ENCODE peak calls at places on chromosomes 4 and X, in nine cellular contexts. D is HL-60; Z is Peyer's patch; H is AG10803; Q is thoracic aorta; X is cardiac muscle cell; B is CD4-positive, alpha-beta memory T cell; F is fibroblast of lung; G is uterus. Y is an unnamed sample.

GRCh38 chr4:178745203-178745602 is 1303.0 kb upstream of the AGA start:
- DNase-seq in D (no peak), Z (no peak), H (no peak), Q (no peak), X (no peak), B (no peak), F (peak; percentile 4), G (no peak), Y (no peak)

GRCh38 chr4:102537280-102537679 is 36.1 kb downstream of the NFKB1 start:
- DNase-seq in D (no peak), Z (no peak), H (no peak), Q (no peak), X (no peak), B (no peak), F (peak; percentile 56), G (no peak), Y (no peak)

GRCh38 chrX:40470830-40471429 is 109.8 kb upstream of the ATP6AP2 start:
- DNase-seq in D (no peak), Z (no peak), H (no peak), Q (no peak), X (no peak), B (no peak), F (no peak), G (no peak), Y (no peak)

GRCh38 chr4:137659431-137659830 is 127.1 kb upstream of the PCDH18 start:
- DNase-seq in D (no peak), Z (no peak), H (peak; percentile 84), Q (no peak), X (no peak), B (no peak), F (peak; percentile 25), G (no peak), Y (no peak)

GRCh38 chrX:136608295-136608933 is 39.5 kb upstream of the CD40LG start:
- DNase-seq in D (peak; percentile 10), Z (peak; percentile 46), H (peak; percentile 15), Q (no peak), X (peak; percentile 42), B (peak; percentile 68), F (peak; percentile 11), G (no peak), Y (peak; percentile 52)

GRCh38 chrX:136260801-136261200 is 9.6 kb upstream of the MAP7D3 start:
- DNase-seq in D (no peak), Z (no peak), H (peak; percentile 77), Q (no peak), X (peak; percentile 54), B (no peak), F (peak; percentile 78), G (no peak), Y (no peak)

GRCh38 chr4:102641796-102642195 is 119.0 kb downstream of the MANBA start:
- DNase-seq in D (no peak), Z (no peak), H (no peak), Q (no peak), X (no peak), B (no peak), F (no peak), G (no peak), Y (no peak)

GRCh38 chr4:3526456-3526855 is 5.8 kb downstream of the LRPAP1 start:
- DNase-seq in D (no peak), Z (no peak), H (no peak), Q (no peak), X (no peak), B (no peak), F (no peak), G (no peak), Y (no peak)

GRCh38 chr4:186792994-186793393 is 69.3 kb upstream of the FAT1 start:
- DNase-seq in D (no peak), Z (no peak), H (peak; percentile 82), Q (no peak), X (peak; percentile 59), B (no peak), F (peak; percentile 94), G (no peak), Y (no peak)

GRCh38 chr4:95506264-95506663 is 42.5 kb downstream of the UNC5C start:
- DNase-seq in D (no peak), Z (no peak), H (no peak), Q (no peak), X (peak; percentile 67), B (no peak), F (peak; percentile 59), G (no peak), Y (no peak)

GRCh38 chr4:138671606-138672084 is 343.9 kb upstream of the NOCT start:
- DNase-seq in D (no peak), Z (no peak), H (no peak), Q (no peak), X (no peak), B (no peak), F (no peak), G (no peak), Y (no peak)

GRCh38 chrX:138756234-138756633 is 44.7 kb upstream of the FGF13 start:
- DNase-seq in D (no peak), Z (no peak), H (peak; percentile 80), Q (no peak), X (peak; percentile 6), B (no peak), F (peak; percentile 62), G (no peak), Y (no peak)

GRCh38 chrX:72029473-72030411 is 102.0 kb downstream of the RTL5 start:
- DNase-seq in D (no peak), Z (no peak), H (peak; percentile 65), Q (no peak), X (peak; percentile 61), B (no peak), F (peak; percentile 93), G (no peak), Y (no peak)

GRCh38 chr4:46491455-46491854 is 101.5 kb upstream of the GABRA2 start:
- DNase-seq in D (no peak), Z (no peak), H (no peak), Q (no peak), X (no peak), B (no peak), F (no peak), G (no peak), Y (no peak)

GRCh38 chrX:108275732-108276131 is 162.5 kb downstream of the COL4A6 start:
- DNase-seq in D (no peak), Z (no peak), H (no peak), Q (no peak), X (no peak), B (no peak), F (no peak), G (no peak), Y (no peak)

GRCh38 chrX:110407910-110408545 is 49.4 kb downstream of the RTL9 start:
- DNase-seq in D (no peak), Z (no peak), H (peak; percentile 55), Q (no peak), X (peak; percentile 77), B (peak; percentile 60), F (peak; percentile 72), G (no peak), Y (peak; percentile 42)

GRCh38 chr4:16466581-16466980 is 240.3 kb upstream of the TAPT1 start:
- DNase-seq in D (no peak), Z (no peak), H (no peak), Q (no peak), X (no peak), B (no peak), F (no peak), G (no peak), Y (no peak)

GRCh38 chr4:135538698-135539097 is 1337.1 kb upstream of the PABPC4L start:
- DNase-seq in D (no peak), Z (peak; percentile 18), H (no peak), Q (no peak), X (no peak), B (no peak), F (no peak), G (no peak), Y (no peak)

DNA sequence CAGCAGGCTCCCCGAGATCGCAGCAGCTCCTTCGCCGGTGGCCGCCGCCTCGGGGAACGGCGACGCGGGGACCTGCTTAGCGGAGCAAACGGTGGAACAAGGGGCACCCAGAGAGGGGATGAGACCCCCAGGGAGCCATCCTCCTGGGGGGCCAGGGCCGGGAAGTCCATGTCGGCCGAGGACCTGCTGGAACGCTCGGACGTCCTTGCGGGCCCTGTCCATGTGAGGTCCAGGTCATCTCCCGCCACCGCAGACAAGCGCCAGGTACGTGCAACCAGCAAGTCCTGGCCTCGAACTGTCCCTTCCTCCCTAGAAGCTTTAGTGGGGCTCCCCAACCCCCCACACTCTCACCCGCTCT is 156.3 kb downstream of the SOWAHB start:
- DNase-seq in D (no peak), Z (no peak), H (no peak), Q (no peak), X (no peak), B (no peak), F (no peak), G (no peak), Y (no peak)
- H3K4me3 ChIP-seq in D (no peak overlapping the region), Z (no peak overlapping the region), H (peak overlapping the region; percentile 58), Q (peak overlapping the region; percentile 51), X (no peak overlapping the region), B (no peak overlapping the region), F (no peak overlapping the region), G (no peak overlapping the region), Y (no peak overlapping the region)

DNA sequence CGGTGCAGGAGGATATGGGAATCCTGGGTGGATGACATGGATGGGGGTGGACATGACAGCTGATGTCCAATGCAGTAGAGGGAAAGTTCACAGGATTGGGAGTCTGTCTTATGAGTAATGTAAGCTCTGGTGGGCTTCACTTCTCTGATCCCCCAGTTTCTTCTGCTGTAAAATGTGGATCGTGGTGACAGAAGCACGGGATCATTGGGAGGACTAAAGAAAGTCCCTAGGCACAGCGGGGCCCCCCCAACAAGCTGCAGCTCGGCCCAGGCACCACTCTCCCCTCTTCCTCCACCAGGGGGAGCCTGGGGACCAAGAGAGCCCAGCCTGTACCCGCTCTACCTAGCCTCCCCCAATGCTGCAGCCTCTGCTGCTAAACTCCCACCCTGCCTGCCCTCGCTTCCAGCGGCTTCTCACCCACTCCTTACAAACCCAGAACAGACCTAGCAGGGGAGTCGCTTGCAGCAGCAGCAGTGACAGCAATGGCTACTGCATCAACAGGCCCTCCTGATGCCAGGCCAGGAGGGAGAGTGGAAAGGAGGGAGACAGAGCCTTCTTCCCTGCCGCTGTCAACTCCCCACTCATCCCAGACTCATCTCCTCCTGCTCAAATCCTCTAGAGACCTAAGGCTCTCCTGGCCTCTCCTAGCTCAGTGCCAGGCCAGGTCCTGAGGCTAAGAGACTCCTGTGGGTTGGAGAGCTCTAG is 36.1 kb upstream of the IQSEC2 start:
- DNase-seq in D (no peak), Z (peak; percentile 64), H (peak; percentile 33), Q (peak; percentile 9), X (peak; percentile 61), B (peak; percentile 70), F (peak; percentile 35), G (peak; percentile 67), Y (peak; percentile 71)
- H3K4me3 ChIP-seq in D (no peak overlapping the region), Z (no peak overlapping the region), H (no peak overlapping the region), Q (no peak overlapping the region), X (no peak overlapping the region), B (no peak overlapping the region), F (no peak overlapping the region), G (no peak overlapping the region), Y (no peak overlapping the region)

GRCh38 chr4:113766882-113767281 is 5.3 kb upstream of the CAMK2D start:
- DNase-seq in D (no peak), Z (no peak), H (no peak), Q (no peak), X (no peak), B (no peak), F (no peak), G (no peak), Y (no peak)
- H3K4me3 ChIP-seq in D (no peak overlapping the region), Z (no peak overlapping the region), H (no peak overlapping the region), Q (no peak overlapping the region), X (no peak overlapping the region), B (no peak overlapping the region), F (no peak overlapping the region), G (no peak overlapping the region), Y (no peak overlapping the region)

DNA sequence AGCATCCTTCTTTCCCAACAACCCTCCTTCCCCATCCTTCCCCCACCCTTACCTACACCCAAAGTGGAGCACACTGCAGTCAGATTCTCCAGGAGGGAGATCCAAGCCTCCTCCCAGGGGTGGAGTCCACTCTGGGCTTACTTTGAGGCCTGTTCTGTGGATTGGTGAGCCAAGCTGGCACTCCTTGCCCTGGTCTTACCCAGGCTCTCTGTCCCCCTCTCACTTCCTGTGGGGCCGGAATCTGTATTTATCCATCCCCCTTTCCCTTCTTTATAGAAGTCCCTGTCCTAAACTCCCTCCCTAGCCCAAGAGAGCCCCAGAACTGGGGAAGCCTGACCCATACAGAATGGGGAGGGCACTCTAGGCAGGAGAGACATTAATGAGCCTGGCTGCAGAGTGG is 3.2 kb upstream of the TSPYL2 start:
- DNase-seq in D (no peak), Z (no peak), H (no peak), Q (no peak), X (no peak), B (no peak), F (no peak), G (no peak), Y (no peak)
- H3K4me3 ChIP-seq in D (no peak overlapping the region), Z (no peak overlapping the region), H (no peak overlapping the region), Q (no peak overlapping the region), X (no peak overlapping the region), B (no peak overlapping the region), F (no peak overlapping the region), G (no peak overlapping the region), Y (no peak overlapping the region)